ENCODE peak calls at places on chromosomes 1 and 21, in four cellular contexts. Q is CD8-positive, alpha-beta T cell; Y is sigmoid colon; V is tibial nerve. R is an unnamed sample.

GRCh38 chr1:232059726-232060360 is 433.3 kb downstream of the DISC1 start:
- DNase-seq in Q (no peak), Y (no peak), V (no peak), R (no peak)

GRCh38 chr1:180183426-180183825 is 28.8 kb downstream of the QSOX1 start:
- DNase-seq in Q (no peak), Y (peak), V (no peak), R (no peak)

GRCh38 chr1:38724160-38725131 is 135.1 kb downstream of the RRAGC start:
- DNase-seq in Q (no peak), Y (no peak), V (no peak), R (no peak)

GRCh38 chr1:234881893-234882771 is 246.5 kb downstream of the TOMM20 start:
- DNase-seq in Q (no peak), Y (peak), V (no peak), R (no peak)

GRCh38 chr1:20634594-20635084 is 1.4 kb downstream of the PINK1 start:
- DNase-seq in Q (peak), Y (no peak), V (no peak), R (no peak)

GRCh38 chr1:192879416-192879815 is 70.6 kb downstream of the RGS2 start:
- DNase-seq in Q (no peak), Y (no peak), V (no peak), R (no peak)

GRCh38 chr1:29555043-29555620 is 318.8 kb downstream of the PTPRU start:
- DNase-seq in Q (no peak), Y (peak), V (no peak), R (no peak)

GRCh38 chr21:42125571-42126544 is 54.7 kb downstream of the UMODL1 start:
- DNase-seq in Q (no peak), Y (no peak), V (no peak), R (no peak)

GRCh38 chr1:26848947-26849774 is 13.8 kb upstream of the SFN start:
- DNase-seq in Q (no peak), Y (no peak), V (no peak), R (no peak)

GRCh38 chr1:209202826-209203439 is 380.6 kb upstream of the CAMK1G start:
- DNase-seq in Q (no peak), Y (no peak), V (no peak), R (no peak)

GRCh38 chr1:24591781-24592180 is 35.9 kb downstream of the NCMAP start:
- DNase-seq in Q (no peak), Y (no peak), V (no peak), R (no peak)

GRCh38 chr21:28421716-28422480 is 570.8 kb downstream of the LTN1 start:
- DNase-seq in Q (no peak), Y (no peak), V (peak), R (no peak)

GRCh38 chr1:179087665-179088064 is 5.8 kb downstream of the TOR3A start:
- DNase-seq in Q (no peak), Y (no peak), V (no peak), R (no peak)

GRCh38 chr1:29960906-29961675 is 724.8 kb downstream of the PTPRU start:
- DNase-seq in Q (no peak), Y (peak), V (no peak), R (peak)

GRCh38 chr1:17984510-17985085 is 123.0 kb upstream of the IGSF21 start:
- DNase-seq in Q (no peak), Y (no peak), V (peak), R (no peak)

DNA sequence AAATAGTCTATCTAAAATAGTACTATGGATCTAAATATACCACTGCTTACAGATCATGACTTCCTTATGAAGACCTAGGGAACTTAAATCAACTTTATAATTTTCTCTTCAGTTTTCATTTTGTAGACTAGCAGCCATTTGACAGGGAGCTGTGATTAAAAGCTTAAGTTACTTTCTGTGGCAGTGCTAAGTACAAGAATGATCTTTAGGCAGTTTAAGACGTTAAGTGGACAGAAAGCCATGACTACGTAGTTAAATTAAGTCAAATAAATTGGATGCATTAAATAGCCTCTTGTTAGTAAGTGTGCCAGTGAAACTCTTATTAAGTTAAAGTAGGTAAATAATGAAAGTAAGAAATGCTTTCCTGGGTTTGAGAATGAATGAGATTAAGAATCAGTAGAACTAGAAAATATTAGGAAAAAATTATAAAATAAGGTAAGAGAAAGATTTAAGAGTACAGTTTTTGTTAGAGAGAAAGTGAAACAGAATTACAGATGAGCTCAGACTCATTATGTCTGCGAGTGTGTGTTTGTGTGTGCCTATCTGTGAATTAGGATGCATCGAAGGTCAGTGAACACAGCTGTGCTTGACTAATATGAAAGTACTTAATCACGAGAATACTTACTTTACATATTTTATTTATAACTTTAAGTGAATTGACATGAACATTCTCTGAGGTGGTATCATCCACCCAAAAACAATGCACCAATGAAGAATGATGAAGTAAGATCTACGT is 336.9 kb downstream of the KCNT2 start:
- DNase-seq in Q (no peak), Y (no peak), V (no peak), R (no peak)
- H3K4me3 ChIP-seq in Q (no peak), Y (no peak), V (no peak), R (no peak)

GRCh38 chr21:44598031-44598430 is 2.4 kb upstream of the KRTAP10-7 start:
- DNase-seq in Q (no peak), Y (no peak), V (no peak), R (no peak)

GRCh38 chr21:44601596-44602473 is 1.4 kb downstream of the KRTAP10-7 start:
- DNase-seq in Q (no peak), Y (no peak), V (no peak), R (no peak)

GRCh38 chr21:44596068-44596725 is 3.9 kb upstream of the KRTAP10-6 start:
- DNase-seq in Q (no peak), Y (no peak), V (no peak), R (no peak)

GRCh38 chr21:44602474-44602871 is 2.1 kb downstream of the KRTAP10-7 start:
- DNase-seq in Q (no peak), Y (no peak), V (no peak), R (no peak)

DNA sequence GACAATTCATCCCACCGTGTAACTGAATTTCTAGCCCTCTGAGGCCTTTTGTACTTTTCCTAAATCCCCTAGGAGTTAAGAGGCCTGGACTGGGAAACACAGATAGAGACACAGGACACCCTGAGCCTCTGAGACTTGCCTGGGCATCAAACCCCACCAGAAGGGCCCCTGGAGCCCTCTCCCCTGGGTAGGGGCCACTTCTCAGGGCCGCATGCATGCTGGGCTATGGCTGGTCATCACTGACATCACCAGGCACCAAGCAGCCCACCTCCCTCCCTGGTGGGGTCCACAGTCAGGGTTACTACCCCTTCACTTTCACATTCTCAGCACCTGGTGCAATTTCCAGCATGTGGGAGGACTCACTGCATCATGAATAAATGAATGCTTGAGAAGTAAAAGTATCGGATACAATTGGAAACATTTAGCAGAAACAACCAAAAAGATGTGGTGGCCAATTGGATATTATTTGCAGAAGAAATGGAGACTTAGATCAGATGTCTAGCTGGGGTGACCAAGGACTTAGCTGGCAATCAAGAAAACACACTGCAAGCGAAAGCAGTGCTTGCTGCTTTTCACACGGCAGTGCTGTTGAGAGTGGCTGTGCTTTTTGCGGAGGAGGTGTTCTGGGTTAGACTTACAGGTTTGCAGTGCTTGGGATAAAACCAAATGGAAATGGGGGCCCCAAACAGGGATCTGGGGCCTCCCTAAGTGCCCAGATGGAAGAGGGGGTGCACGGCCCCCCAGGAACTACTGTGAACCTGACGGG is 950 bp upstream of the KRTAP10-7 start:
- DNase-seq in Q (no peak), Y (no peak), V (no peak), R (no peak)
- TF ChIP-seq CTCF in Q (no peak), Y (no peak), V (no peak), R (no peak)

GRCh38 chr1:241738710-241739109 is 86.6 kb downstream of the WDR64 start:
- DNase-seq in Q (no peak), Y (no peak), V (no peak), R (no peak)

GRCh38 chr1:241734533-241734932 is 82.5 kb downstream of the WDR64 start:
- DNase-seq in Q (no peak), Y (no peak), V (no peak), R (no peak)

GRCh38 chr1:241738284-241738683 is 86.2 kb downstream of the WDR64 start:
- DNase-seq in Q (no peak), Y (no peak), V (no peak), R (no peak)

GRCh38 chr1:241733899-241734298 is 81.8 kb downstream of the WDR64 start:
- DNase-seq in Q (no peak), Y (no peak), V (no peak), R (no peak)

DNA sequence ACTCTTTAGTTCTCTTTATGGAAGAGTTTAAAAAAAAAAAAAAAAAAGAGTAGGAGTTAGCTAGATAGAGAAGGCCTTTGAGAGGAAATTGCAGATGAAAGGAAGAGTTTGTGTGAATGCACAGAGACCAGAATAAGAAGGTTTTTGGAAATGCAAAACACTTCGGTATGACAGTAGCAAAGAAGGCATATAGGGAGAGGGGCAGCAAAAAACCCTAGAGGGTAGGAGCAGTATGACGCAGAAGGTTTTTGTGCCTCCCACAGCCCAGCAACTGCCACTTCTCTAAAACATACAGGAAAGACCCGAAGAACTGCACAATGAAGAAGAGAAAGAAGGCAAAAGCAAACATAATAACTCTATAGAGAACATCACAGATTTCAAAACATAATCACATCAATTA is 84.3 kb downstream of the WDR64 start:
- DNase-seq in Q (no peak), Y (no peak), V (no peak), R (no peak)
- H3K4me3 ChIP-seq in Q (no peak), Y (no peak), V (no peak), R (no peak)

DNA sequence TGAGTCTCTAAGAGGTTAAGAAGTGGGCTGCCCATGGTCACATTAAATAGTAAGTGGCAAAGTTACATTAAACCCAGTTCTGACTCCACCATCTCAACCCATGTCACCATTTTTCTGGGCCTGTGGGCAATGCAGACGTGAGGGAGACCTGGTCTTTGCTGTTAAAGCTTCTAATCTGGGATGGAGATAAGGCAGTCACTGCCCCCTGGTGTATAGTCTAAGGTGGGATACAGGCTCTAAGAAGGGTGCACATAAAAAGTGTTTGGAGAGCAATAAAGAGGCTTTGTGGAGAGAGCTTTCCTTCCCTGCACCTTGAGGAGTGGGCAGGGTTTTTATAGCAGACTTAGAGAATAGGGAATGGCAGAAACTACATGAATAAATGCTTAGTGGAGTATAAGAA is 141.3 kb downstream of the ROR1 start:
- DNase-seq in Q (no peak), Y (no peak), V (no peak), R (no peak)
- TF ChIP-seq CTCF in Q (no peak), Y (no peak), V (no peak), R (no peak)

GRCh38 chr1:45806129-45806528 is 2.7 kb downstream of the MAST2 start:
- DNase-seq in Q (no peak), Y (no peak), V (no peak), R (no peak)

GRCh38 chr1:45803299-45803780 is at the start of gene MAST2:
- DNase-seq in Q (peak), Y (peak), V (peak), R (peak)

GRCh38 chr1:45802343-45803298 is 791 bp upstream of the MAST2 start:
- DNase-seq in Q (no peak), Y (peak), V (peak), R (peak)

GRCh38 chr1:45800899-45801298 is 2.5 kb upstream of the MAST2 start:
- DNase-seq in Q (no peak), Y (no peak), V (no peak), R (no peak)

GRCh38 chr1:45804671-45804973 is 1.2 kb downstream of the MAST2 start:
- DNase-seq in Q (no peak), Y (no peak), V (no peak), R (no peak)
- H3K4me3 ChIP-seq in Q (no peak), Y (no peak), V (peak), R (peak)

DNA sequence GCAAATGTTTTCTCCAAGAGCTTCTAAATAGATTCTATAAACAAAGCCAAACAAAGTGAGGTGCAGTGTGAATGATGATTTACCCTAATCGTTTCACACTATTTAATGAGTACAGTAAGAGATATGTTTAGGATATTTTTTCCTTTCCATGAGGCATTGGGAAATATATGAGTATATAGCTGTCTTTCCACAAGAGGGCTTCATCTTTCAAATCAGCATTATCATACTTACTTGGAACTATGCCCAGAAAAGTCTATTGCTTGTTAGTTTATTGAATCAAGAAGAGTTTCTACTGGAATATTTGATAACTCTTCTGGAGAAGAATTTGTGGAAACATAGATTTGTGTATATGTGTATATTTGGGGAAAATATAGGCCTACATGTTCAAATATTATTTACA is 277.1 kb upstream of the BRINP3 start:
- DNase-seq in Q (no peak), Y (no peak), V (no peak), R (no peak)
- TF ChIP-seq CTCF in Q (no peak), Y (no peak), V (no peak), R (no peak)

DNA sequence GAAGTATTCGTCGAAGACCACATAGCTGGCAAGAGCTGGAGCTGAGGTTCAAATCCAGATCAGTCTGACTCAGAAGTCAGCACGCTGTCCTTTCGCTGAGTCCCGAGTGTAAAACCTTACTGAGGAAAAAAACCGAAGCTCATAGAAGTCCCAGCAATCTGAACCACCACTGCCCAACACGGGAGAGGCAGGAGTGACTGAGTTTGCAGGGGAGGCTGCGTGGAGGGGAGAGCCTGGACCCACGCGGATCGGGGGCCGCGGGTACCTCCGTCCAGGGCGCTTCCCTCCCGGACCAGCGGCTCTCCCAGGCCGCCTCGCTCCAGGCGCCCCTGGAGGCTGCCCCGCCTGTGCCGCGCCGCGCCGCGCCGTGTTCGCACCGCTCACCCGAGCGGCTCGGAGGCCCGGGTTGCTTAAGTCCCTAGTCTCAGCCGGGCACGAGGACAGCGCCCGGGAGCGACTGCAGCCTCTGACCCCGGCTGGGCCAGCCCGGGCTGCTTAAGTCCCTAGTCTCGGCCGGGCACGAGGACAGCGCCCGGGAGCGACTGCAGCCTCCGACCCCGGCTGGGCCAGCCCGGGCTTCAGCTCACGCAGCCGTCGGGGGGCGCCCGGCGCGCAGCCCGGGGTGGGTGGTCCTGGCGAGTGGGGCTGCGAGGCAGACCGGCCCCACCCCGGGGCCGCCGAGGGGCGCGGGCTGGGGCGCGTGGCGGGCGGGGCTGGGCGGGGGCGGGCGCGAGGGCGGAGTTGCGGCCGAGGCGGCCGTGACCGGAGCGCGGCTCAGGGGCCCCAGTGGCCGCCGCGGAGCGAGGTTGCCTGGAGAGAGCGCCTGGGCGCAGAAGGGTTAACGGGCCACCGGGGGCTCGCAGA is at the start of gene ADAMTSL4:
- DNase-seq in Q (no peak), Y (peak), V (no peak), R (peak)
- H3K4me3 ChIP-seq in Q (peak), Y (peak), V (peak), R (peak)

R was measured in coronary artery.